ENCODE peak calls at places on chromosomes 16 and 17, in six cellular contexts. A is foreskin fibroblast, U is HFFc6, E is astrocyte of the spinal cord, K is NB4, W is foreskin keratinocyte. I is an unnamed sample.
A peak's percentile ranks its signal among the peaks of the same experiment; 100 is the strongest.

GRCh38 chr16:77585852-77586251 is 136.5 kb upstream of the NUDT7 start:
- DNase-seq in K (no peak), W (peak; percentile 27), E (peak; percentile 96), A (no peak), U (no peak), I (no peak)

GRCh38 chr17:48704521-48704920 is 17.8 kb downstream of the PRAC1 start:
- DNase-seq in U (no peak), W (no peak), A (no peak), K (no peak), E (no peak), I (no peak)

GRCh38 chr17:60745544-60745943 is 67.9 kb downstream of the BCAS3 start:
- DNase-seq in K (no peak), W (no peak), A (no peak), U (no peak), E (no peak), I (no peak)

GRCh38 chr17:68602267-68602644 is 1.1 kb upstream of the FAM20A start:
- DNase-seq in E (no peak), K (no peak), A (peak; percentile 39), U (no peak), W (no peak), I (no peak)

GRCh38 chr16:720990-721764 is at the start of gene ANTKMT:
- DNase-seq in W (no peak), A (peak; percentile 92), K (peak; percentile 89), E (peak; percentile 65), U (peak; percentile 50), I (peak; percentile 85)

GRCh38 chr16:9847146-9847545 is 335.1 kb downstream of the GRIN2A start:
- DNase-seq in K (no peak), U (no peak), E (no peak), W (no peak), A (peak; percentile 32), I (no peak)

GRCh38 chr17:40341808-40342574 is 22.5 kb downstream of the GJD3 start:
- DNase-seq in A (peak; percentile 81), W (no peak), U (peak; percentile 47), E (peak; percentile 70), K (no peak), I (no peak)

GRCh38 chr17:3994221-3994576 is 30.0 kb upstream of the ATP2A3 start:
- DNase-seq in A (no peak), W (no peak), E (no peak), K (no peak), U (no peak), I (no peak)

GRCh38 chr16:57798953-57799618 is 3.2 kb downstream of the KIFC3 start:
- DNase-seq in U (no peak), W (no peak), K (peak; percentile 40), E (no peak), A (no peak), I (no peak)

GRCh38 chr17:1522626-1523025 is 6.2 kb upstream of the INPP5K start:
- DNase-seq in K (no peak), A (no peak), W (no peak), E (no peak), U (no peak), I (no peak)

DNA sequence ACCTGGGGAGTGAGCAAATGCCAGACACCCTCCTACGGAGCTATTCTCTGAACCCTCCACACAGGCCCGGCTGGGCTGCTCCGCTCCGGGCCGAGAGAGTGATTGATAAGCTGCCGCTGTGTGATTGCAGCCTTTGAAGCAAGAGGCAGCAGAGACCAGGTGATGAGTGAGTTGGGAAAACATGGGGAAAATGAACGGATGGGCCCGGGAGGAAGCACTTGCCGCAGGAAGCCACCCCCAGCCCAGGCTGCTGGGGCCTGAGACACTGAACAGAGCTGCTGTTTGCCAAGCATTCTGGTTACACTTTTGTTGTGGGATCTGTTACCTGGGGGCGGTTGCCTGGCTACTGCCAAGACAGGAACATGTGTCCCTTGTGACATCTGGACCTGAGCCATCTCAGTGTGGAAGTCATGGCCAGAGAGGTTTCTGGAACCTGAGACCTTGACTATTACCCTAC is 46.4 kb upstream of the KLHDC4 start:
- DNase-seq in U (no peak), K (no peak), A (no peak), W (no peak), E (no peak), I (no peak)
- TF ChIP-seq CTCF in U (no peak), K (no peak), A (no peak), W (no peak), E (no peak), I (no peak)

GRCh38 chr16:12213180-12213579 is 236.6 kb downstream of the SNX29 start:
- DNase-seq in A (no peak), W (no peak), U (no peak), K (no peak), E (no peak), I (no peak)

GRCh38 chr16:12217341-12217740 is 240.8 kb downstream of the SNX29 start:
- DNase-seq in U (no peak), E (no peak), A (no peak), W (no peak), K (no peak), I (no peak)

GRCh38 chr16:12211870-12212690 is 235.5 kb downstream of the SNX29 start:
- DNase-seq in A (no peak), W (no peak), E (no peak), K (no peak), U (no peak), I (no peak)

GRCh38 chr16:12214509-12214908 is 238.0 kb downstream of the SNX29 start:
- DNase-seq in K (no peak), W (no peak), U (no peak), E (peak; percentile 26), A (no peak), I (no peak)

GRCh38 chr16:12215302-12216105 is 239.0 kb downstream of the SNX29 start:
- DNase-seq in W (no peak), U (no peak), E (no peak), A (no peak), K (peak; percentile 14), I (no peak)
- TF ChIP-seq CTCF in W (peak; percentile 21), U (peak; percentile 57), E (peak; percentile 39), A (peak; percentile 23), K (peak; percentile 26), I (no peak)

DNA sequence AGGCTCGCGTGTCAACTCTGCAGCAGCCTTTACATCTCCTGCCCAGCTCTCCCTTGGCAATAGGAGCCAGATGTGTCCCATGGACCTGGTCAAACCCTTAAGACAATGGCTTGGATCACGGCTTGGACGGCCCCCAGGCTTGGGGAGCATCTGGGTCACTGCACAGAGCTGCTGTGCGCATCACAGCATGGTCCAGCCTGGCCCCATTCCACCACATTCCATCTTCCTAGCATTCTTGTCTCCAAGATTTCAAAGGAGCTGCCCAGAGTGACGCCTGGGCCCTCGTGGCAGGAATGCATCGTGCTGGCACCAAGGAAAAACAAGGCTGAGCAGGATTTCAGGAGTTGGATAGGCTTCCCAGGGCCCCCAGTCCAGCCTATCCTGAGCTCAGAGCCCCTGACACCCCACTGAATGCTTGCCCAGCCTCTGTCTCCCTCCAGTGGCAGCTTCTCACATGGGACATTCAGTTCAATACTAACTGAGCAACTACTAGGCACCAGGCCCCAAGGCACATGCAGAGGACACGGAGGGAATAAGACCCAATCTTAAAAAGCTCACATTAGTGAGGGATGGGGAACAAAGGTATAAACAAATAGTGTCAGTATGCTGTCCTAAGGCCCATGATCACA is 34.3 kb downstream of the TK2 start:
- DNase-seq in U (peak; percentile 76), K (peak; percentile 66), W (peak; percentile 17), E (peak; percentile 69), A (peak; percentile 73), I (peak; percentile 67)
- TF ChIP-seq CTCF in U (peak; percentile 84), K (peak; percentile 36), W (peak; percentile 69), E (peak; percentile 59), A (peak; percentile 50), I (peak; percentile 43)

GRCh38 chr17:35730400-35731005 is 936 bp upstream of the RASL10B start:
- DNase-seq in K (no peak), E (no peak), W (no peak), A (no peak), U (no peak), I (no peak)
- TF ChIP-seq CTCF in K (no peak), E (no peak), W (no peak), A (no peak), U (no peak), I (no peak)

GRCh38 chr17:77772461-77772897 is 186.0 kb upstream of the TNRC6C start:
- DNase-seq in K (peak; percentile 63), A (no peak), W (no peak), E (peak; percentile 47), U (no peak), I (peak; percentile 78)
- TF ChIP-seq CTCF in K (peak; percentile 84), A (peak; percentile 22), W (peak; percentile 57), E (peak; percentile 77), U (peak; percentile 30), I (peak; percentile 76)

DNA sequence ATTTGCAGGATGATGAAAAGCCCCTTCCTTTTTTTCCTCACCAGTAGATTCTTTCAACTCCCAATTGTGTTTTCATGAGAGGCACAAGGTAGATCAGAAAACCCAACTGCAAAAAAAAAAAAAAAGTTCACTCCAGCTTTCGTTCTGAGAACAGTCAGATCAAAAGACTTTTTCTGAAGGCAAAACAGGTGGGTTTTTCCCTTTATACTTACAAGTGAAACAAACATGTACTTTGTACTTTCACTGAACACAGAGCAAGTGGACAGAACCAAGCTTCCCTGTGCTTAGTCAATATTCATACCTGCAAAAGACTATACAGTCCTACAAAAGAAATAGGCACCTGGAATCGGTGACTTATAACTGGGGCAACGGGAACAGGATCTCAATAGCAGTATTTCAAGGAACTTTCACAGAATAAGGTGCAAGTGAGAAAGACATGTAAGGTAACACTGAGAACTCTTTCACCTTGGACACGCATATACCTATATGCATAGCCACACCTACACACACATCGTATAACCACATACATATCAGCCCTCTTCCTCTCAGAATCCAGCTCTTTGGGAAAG is 54.1 kb downstream of the TOX3 start:
- DNase-seq in K (no peak), W (no peak), E (no peak), U (no peak), A (no peak), I (no peak)
- TF ChIP-seq CTCF in K (no peak), W (no peak), E (no peak), U (no peak), A (no peak), I (no peak)

I was measured in activated CD8-positive, alpha-beta T cell treated with anti-CD3 and anti-CD28 coated beads for 36 hours.